ENCODE peak calls at places on chromosomes 16 and 17, in nine cellular contexts. V is PC-3, Y is stomach, S is uterus, O is A673, F is transverse colon, B is OCI-LY7, C is heart left ventricle, K is BE2C. H is an unnamed sample.

GRCh38 chr16:11210260-11210659 is 45.7 kb downstream of the SOCS1 start:
- DNase-seq in Y (no peak), S (no peak), F (no peak), C (no peak), O (no peak), B (no peak), K (no peak), V (no peak), H (no peak)

GRCh38 chr17:4944163-4944553 is 4.1 kb downstream of the RNF167 start:
- DNase-seq in K (no peak), F (peak; percentile 37), B (peak; percentile 68), O (no peak), V (no peak), C (no peak), Y (no peak), S (no peak), H (no peak)

GRCh38 chr16:85663891-85664321 is 24.8 kb downstream of the GINS2 start:
- DNase-seq in C (no peak), S (no peak), Y (peak; percentile 82), K (no peak), F (peak; percentile 55), B (no peak), O (no peak), V (no peak), H (peak; percentile 35)

GRCh38 chr16:65908568-65908967 is 457.9 kb upstream of the CDH5 start:
- DNase-seq in B (no peak), C (no peak), V (no peak), F (no peak), Y (no peak), S (no peak), K (peak; percentile 53), O (no peak), H (no peak)

GRCh38 chr16:70577256-70577698 is 53.7 kb downstream of the SF3B3 start:
- DNase-seq in B (no peak), K (no peak), O (no peak), Y (no peak), F (no peak), V (peak; percentile 51), C (no peak), S (no peak), H (no peak)

GRCh38 chr16:68113765-68114240 is 28.6 kb downstream of the NFATC3 start:
- DNase-seq in V (no peak), B (no peak), K (no peak), S (no peak), C (no peak), F (no peak), O (no peak), Y (no peak), H (no peak)

GRCh38 chr16:66946974-66947301 is 11.6 kb downstream of the CES2 start:
- DNase-seq in B (no peak), Y (no peak), V (no peak), F (no peak), O (no peak), C (no peak), K (no peak), S (no peak), H (no peak)

GRCh38 chr17:65684631-65685030 is 123.2 kb upstream of the AXIN2 start:
- DNase-seq in V (peak; percentile 62), K (no peak), Y (no peak), S (no peak), O (no peak), C (no peak), F (no peak), B (no peak), H (no peak)

GRCh38 chr16:71350821-71351557 is 7.5 kb upstream of the CALB2 start:
- DNase-seq in B (no peak), C (no peak), K (no peak), V (no peak), O (no peak), F (no peak), S (no peak), Y (no peak), H (no peak)

GRCh38 chr16:4415538-4416199 is 727 bp downstream of the CORO7 start:
- DNase-seq in Y (peak; percentile 58), S (no peak), C (peak; percentile 51), B (peak; percentile 75), O (peak; percentile 28), V (peak; percentile 15), F (peak; percentile 72), K (no peak), H (peak; percentile 39)

GRCh38 chr16:85641305-85641704 is 28.2 kb downstream of the GSE1 start:
- DNase-seq in F (no peak), K (no peak), Y (no peak), C (no peak), S (no peak), V (no peak), O (no peak), B (no peak), H (no peak)

GRCh38 chr16:4465977-4466779 is 8.2 kb downstream of the NMRAL1 start:
- DNase-seq in B (no peak), C (peak; percentile 74), O (no peak), F (peak; percentile 25), V (no peak), K (no peak), S (no peak), Y (peak; percentile 41), H (no peak)

GRCh38 chr16:3431779-3432219 is 11.5 kb downstream of the ZNF597 start:
- DNase-seq in O (peak; percentile 80), Y (peak; percentile 35), B (no peak), C (peak; percentile 32), S (peak; percentile 37), V (no peak), F (peak; percentile 19), K (peak; percentile 88), H (peak; percentile 26)

GRCh38 chr17:66432996-66433556 is 130.7 kb downstream of the PRKCA start:
- DNase-seq in V (no peak), O (no peak), Y (no peak), B (no peak), C (no peak), S (no peak), K (peak; percentile 86), F (no peak), H (no peak)

GRCh38 chr16:81280393-81280792 is 34.4 kb upstream of the GAN start:
- DNase-seq in C (no peak), S (no peak), F (no peak), B (no peak), Y (no peak), V (peak; percentile 55), O (no peak), K (no peak), H (no peak)

GRCh38 chr17:77496401-77496801 is 355.6 kb downstream of the SEC14L1 start:
- DNase-seq in F (peak; percentile 5), V (no peak), Y (no peak), C (no peak), B (no peak), O (no peak), S (no peak), K (no peak), H (no peak)

GRCh38 chr17:45291170-45291805 is 25.5 kb downstream of the MAP3K14 start:
- DNase-seq in F (no peak), V (no peak), K (no peak), S (no peak), O (no peak), Y (no peak), B (peak; percentile 30), C (no peak), H (peak; percentile 34)

GRCh38 chr17:46875849-46876352 is 24.5 kb downstream of the WNT9B start:
- DNase-seq in O (no peak), F (no peak), K (no peak), Y (no peak), B (peak; percentile 20), S (no peak), C (no peak), V (no peak), H (no peak)

GRCh38 chr17:8176998-8177731 is 985 bp upstream of the TMEM107 start:
- DNase-seq in B (no peak), F (no peak), V (no peak), C (no peak), K (no peak), S (no peak), O (no peak), Y (no peak), H (no peak)
- H3K4me3 ChIP-seq in B (peak overlapping the region; percentile 81), F (no peak overlapping the region), V (peak overlapping the region; percentile 77), C (peak overlapping the region; percentile 59), K (peak overlapping the region; percentile 67), S (peak overlapping the region; percentile 72), O (peak overlapping the region; percentile 57), Y (no peak overlapping the region), H (no peak overlapping the region)

GRCh38 chr17:8859029-8859803 is 8.3 kb downstream of the PIK3R6 start:
- DNase-seq in C (no peak), S (no peak), K (no peak), V (no peak), O (no peak), F (no peak), B (no peak), Y (no peak), H (no peak)
- TF ChIP-seq CTCF in C (no peak), S (no peak), K (no peak), V (no peak), O (no peak), F (no peak), B (no peak), Y (no peak), H (no peak)

DNA sequence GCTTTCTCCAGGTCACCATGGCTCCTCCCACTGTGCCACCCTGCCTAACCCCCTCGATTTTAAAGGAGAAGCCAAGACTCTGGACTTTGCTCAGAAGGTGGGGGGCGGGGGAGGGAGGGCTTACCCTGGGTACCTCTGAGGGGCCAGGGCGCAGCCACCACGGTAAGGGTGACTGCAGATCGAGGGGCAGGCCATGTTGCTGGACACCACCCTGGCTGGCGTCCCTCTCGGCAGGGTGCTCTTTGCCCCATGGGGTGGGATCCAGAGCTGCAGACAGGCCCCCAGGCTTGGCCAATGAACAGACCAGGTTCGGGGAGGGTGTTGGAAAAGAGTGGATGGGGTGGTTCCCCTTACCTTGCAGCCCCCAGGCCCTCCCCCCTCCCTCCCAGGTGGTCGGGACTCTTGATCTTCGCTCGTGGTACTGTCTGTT is 392 bp upstream of the GRB7 start:
- DNase-seq in S (no peak), V (no peak), C (no peak), B (no peak), F (no peak), Y (no peak), K (no peak), O (no peak), H (no peak)
- H3K4me3 ChIP-seq in S (no peak overlapping the region), V (peak overlapping the region; percentile 88), C (no peak overlapping the region), B (no peak overlapping the region), F (no peak overlapping the region), Y (peak overlapping the region; percentile 45), K (no peak overlapping the region), O (no peak overlapping the region), H (peak overlapping the region; percentile 49)

GRCh38 chr16:88857728-88858339 is 907 bp downstream of the TRAPPC2L start:
- DNase-seq in C (peak; percentile 67), K (peak; percentile 85), O (peak; percentile 80), S (peak; percentile 67), B (peak; percentile 80), V (peak; percentile 67), Y (peak; percentile 76), F (peak; percentile 82), H (peak; percentile 74)

GRCh38 chr16:88856122-88856827 is 472 bp downstream of the GALNS start:
- DNase-seq in F (peak; percentile 20), K (no peak), B (peak; percentile 7), C (no peak), S (peak; percentile 42), Y (no peak), V (no peak), O (no peak), H (no peak)

GRCh38 chr16:88855736-88856121 is 1.0 kb downstream of the GALNS start:
- DNase-seq in O (no peak), S (peak; percentile 29), B (no peak), V (no peak), K (no peak), Y (no peak), C (no peak), F (no peak), H (no peak)

GRCh38 chr16:88855176-88855575 is 1.6 kb downstream of the GALNS start:
- DNase-seq in K (no peak), O (no peak), F (no peak), Y (no peak), V (no peak), B (no peak), S (no peak), C (no peak), H (no peak)

GRCh38 chr16:88856828-88857727 is at the start of the genes GALNS and TRAPPC2L:
- DNase-seq in V (peak; percentile 90), S (peak; percentile 99), F (peak; percentile 100), O (peak; percentile 96), C (peak; percentile 99), K (peak; percentile 99), B (peak; percentile 99), Y (peak; percentile 100), H (peak; percentile 99)
- TF ChIP-seq CTCF in V (no peak), S (no peak), F (no peak), O (no peak), C (no peak), K (no peak), B (no peak), Y (no peak), H (no peak)